ENCODE peak calls at places on chromosomes 2 and 18, in six cellular contexts. X is cerebellar cortex, S is NCI-H1105, T is HEK293T, R is Kasumi-1, W is spleen. O is an unnamed sample.

GRCh38 chr18:22946841-22947240 is 13.7 kb downstream of the RBBP8 start:
- DNase-seq in S (no peak), T (no peak), X (no peak), R (no peak), W (no peak), O (no peak)

GRCh38 chr18:23735021-23735464 is 45.8 kb downstream of the LAMA3 start:
- DNase-seq in S (no peak), T (no peak), X (no peak), R (no peak), W (no peak), O (no peak)

GRCh38 chr18:43079422-43079821 is 36.1 kb downstream of the RIT2 start:
- DNase-seq in W (no peak), R (no peak), T (no peak), X (no peak), S (peak), O (no peak)

GRCh38 chr2:196331143-196331542 is 159.8 kb upstream of the STK17B start:
- DNase-seq in T (no peak), X (no peak), S (no peak), W (no peak), R (no peak), O (no peak)

GRCh38 chr2:136917281-136917680 is 151.9 kb downstream of the THSD7B start:
- DNase-seq in R (no peak), X (no peak), S (no peak), T (no peak), W (no peak), O (no peak)

GRCh38 chr2:88903744-88904353 is 212.4 kb downstream of the RPIA start:
- DNase-seq in W (no peak), T (peak), S (peak), X (peak), R (peak), O (no peak)

GRCh38 chr2:239767016-239767905 is 257.9 kb downstream of the NDUFA10 start:
- DNase-seq in T (no peak), S (no peak), W (peak), X (no peak), R (no peak), O (peak)

GRCh38 chr2:230202430-230203109 is 17.2 kb downstream of the SP110 start:
- DNase-seq in S (no peak), W (peak), X (no peak), T (no peak), R (no peak), O (no peak)

GRCh38 chr2:632471-632870 is 44.7 kb downstream of the TMEM18 start:
- DNase-seq in R (no peak), S (no peak), W (no peak), X (no peak), T (no peak), O (no peak)

GRCh38 chr2:222609391-222609790 is 46.5 kb downstream of the FARSB start:
- DNase-seq in W (no peak), S (no peak), X (no peak), T (no peak), R (no peak), O (no peak)

GRCh38 chr2:62221141-62221540 is 25.2 kb downstream of the B3GNT2 start:
- DNase-seq in X (no peak), R (no peak), T (no peak), W (no peak), S (no peak), O (no peak)

GRCh38 chr2:29834036-29834540 is 87.3 kb downstream of the ALK start:
- DNase-seq in W (no peak), X (no peak), S (no peak), T (no peak), R (no peak), O (no peak)

GRCh38 chr2:36459725-36460137 is 104.2 kb downstream of the CRIM1 start:
- DNase-seq in W (no peak), S (peak), T (peak), R (peak), X (peak), O (no peak)

GRCh38 chr2:75276093-75277055 is 77.1 kb upstream of the TACR1 start:
- DNase-seq in S (no peak), W (no peak), T (no peak), X (no peak), R (no peak), O (no peak)

GRCh38 chr2:65485839-65486238 is 53.4 kb upstream of the SPRED2 start:
- DNase-seq in S (no peak), T (no peak), W (no peak), R (no peak), X (no peak), O (no peak)

GRCh38 chr2:190961918-190962487 is 52.0 kb downstream of the STAT1 start:
- DNase-seq in T (no peak), R (no peak), S (no peak), W (no peak), X (no peak), O (no peak)

GRCh38 chr2:191636235-191636543 is 41.7 kb upstream of the NABP1 start:
- DNase-seq in S (no peak), X (no peak), W (no peak), R (no peak), T (no peak), O (no peak)

GRCh38 chr2:138689705-138690104 is 90.5 kb downstream of the NXPH2 start:
- DNase-seq in W (no peak), T (no peak), X (no peak), S (no peak), R (peak), O (no peak)

GRCh38 chr18:67133669-67134068 is 382.9 kb downstream of the DSEL start:
- DNase-seq in T (no peak), W (no peak), X (no peak), S (peak), R (no peak), O (no peak)

GRCh38 chr2:101063352-101063751 is 61.3 kb downstream of the RPL31 start:
- DNase-seq in R (no peak), X (no peak), T (no peak), S (no peak), W (no peak), O (no peak)

GRCh38 chr2:40213071-40213470 is 238.8 kb downstream of the SLC8A1 start:
- DNase-seq in S (no peak), X (peak), W (no peak), R (no peak), T (peak), O (no peak)

GRCh38 chr2:216362730-216363129 is 9.6 kb downstream of the MARCHF4 start:
- DNase-seq in X (no peak), T (no peak), R (no peak), S (peak), W (no peak), O (no peak)

GRCh38 chr2:43274055-43274454 is 47.6 kb upstream of the ZFP36L2 start:
- DNase-seq in W (no peak), T (no peak), X (no peak), S (no peak), R (no peak), O (no peak)

GRCh38 chr2:152250421-152251100 is 75.0 kb upstream of the STAM2 start:
- DNase-seq in R (no peak), T (no peak), X (no peak), S (no peak), W (no peak), O (no peak)

GRCh38 chr2:28751956-28752607 is 452 bp downstream of the PPP1CB start:
- DNase-seq in R (no peak), T (peak), S (no peak), W (peak), X (no peak), O (no peak)

GRCh38 chr2:170917219-170917851 is 11.7 kb upstream of the GORASP2 start:
- DNase-seq in X (no peak), T (no peak), S (no peak), W (no peak), R (no peak), O (no peak)

GRCh38 chr2:36704475-36705150 is 8.1 kb downstream of the VIT start:
- DNase-seq in S (no peak), W (no peak), T (no peak), X (no peak), R (no peak), O (no peak)

O was measured in chondrocyte.